ENCODE peak calls at places on chromosomes 12 and 14, in six cellular contexts. J, L, V, B, M and A are unnamed samples.

GRCh38 chr12:104632724-104633181 is 176.0 kb downstream of the CHST11 start:
- ATAC-seq in J (no peak), L (no peak), V (no peak), B (no peak), M (no peak), A (no peak)

GRCh38 chr12:124861898-124862676 is 1.6 kb downstream of the SCARB1 start:
- ATAC-seq in J (no peak), L (peak; percentile 56), V (no peak), B (no peak), M (no peak), A (no peak)

GRCh38 chr14:101230161-101230850 is 326.8 kb upstream of the RTL1 start:
- ATAC-seq in J (peak; percentile 26), L (no peak), V (no peak), B (no peak), M (no peak), A (no peak)

GRCh38 chr12:43038991-43039390 is 449.4 kb upstream of the PRICKLE1 start:
- ATAC-seq in J (no peak), L (no peak), V (no peak), B (no peak), M (no peak), A (no peak)

GRCh38 chr12:86660488-86661171 is 404.4 kb upstream of the MGAT4C start:
- ATAC-seq in J (peak; percentile 61), L (no peak), V (no peak), B (no peak), M (no peak), A (no peak)

GRCh38 chr12:98235301-98235700 is 280.1 kb upstream of the TMPO start:
- ATAC-seq in J (no peak), L (no peak), V (no peak), B (no peak), M (no peak), A (no peak)

GRCh38 chr14:68820119-68820518 is 27.3 kb upstream of the ZFP36L1 start:
- ATAC-seq in J (no peak), L (no peak), V (no peak), B (no peak), M (no peak), A (no peak)

GRCh38 chr14:74985028-74985310 is 17.8 kb upstream of the EIF2B2 start:
- ATAC-seq in J (no peak), L (no peak), V (no peak), B (peak; percentile 13), M (peak; percentile 29), A (no peak)

GRCh38 chr14:69667938-69668336 is 56.5 kb downstream of the SUSD6 start:
- ATAC-seq in J (no peak), L (peak; percentile 65), V (no peak), B (no peak), M (no peak), A (no peak)

GRCh38 chr12:56589783-56590182 is 40.3 kb downstream of the BAZ2A start:
- ATAC-seq in J (no peak), L (no peak), V (no peak), B (no peak), M (no peak), A (no peak)

GRCh38 chr12:62613092-62613491 is 146.5 kb downstream of the MON2 start:
- ATAC-seq in J (no peak), L (no peak), V (no peak), B (no peak), M (no peak), A (no peak)

GRCh38 chr12:15322164-15323054 is at the start of gene PTPRO:
- ATAC-seq in J (no peak), L (no peak), V (peak; percentile 48), B (peak; percentile 91), M (peak; percentile 95), A (no peak)

GRCh38 chr12:106255952-106256351 is 8.1 kb upstream of the CKAP4 start:
- ATAC-seq in J (no peak), L (no peak), V (no peak), B (no peak), M (no peak), A (no peak)

GRCh38 chr12:68031881-68032739 is 42.9 kb downstream of the IFNG-AS1 start:
- ATAC-seq in J (no peak), L (no peak), V (no peak), B (no peak), M (no peak), A (no peak)

GRCh38 chr14:105165134-105165704 is 3.4 kb downstream of the JAG2 start:
- ATAC-seq in J (peak; percentile 23), L (peak; percentile 27), V (no peak), B (no peak), M (peak; percentile 15), A (no peak)

GRCh38 chr12:51323966-51324895 is at the start of gene BIN2:
- ATAC-seq in J (no peak), L (peak; percentile 85), V (no peak), B (no peak), M (no peak), A (peak; percentile 40)

GRCh38 chr14:63773504-63773903 is 45.6 kb upstream of the SGPP1 start:
- ATAC-seq in J (no peak), L (peak; percentile 50), V (no peak), B (no peak), M (no peak), A (no peak)

GRCh38 chr12:123057505-123058265 is 77.2 kb downstream of the ARL6IP4 start:
- ATAC-seq in J (no peak), L (no peak), V (no peak), B (no peak), M (no peak), A (no peak)

GRCh38 chr12:130331146-130331545 is 6.5 kb upstream of the PIWIL1 start:
- ATAC-seq in J (no peak), L (no peak), V (no peak), B (no peak), M (no peak), A (no peak)

GRCh38 chr12:113262710-113263109 is 41.4 kb downstream of the TPCN1 start:
- ATAC-seq in J (no peak), L (no peak), V (no peak), B (no peak), M (no peak), A (peak; percentile 17)

GRCh38 chr12:3458041-3458440 is 33.0 kb upstream of the PRMT8 start:
- ATAC-seq in J (peak; percentile 50), L (no peak), V (no peak), B (no peak), M (no peak), A (no peak)

DNA sequence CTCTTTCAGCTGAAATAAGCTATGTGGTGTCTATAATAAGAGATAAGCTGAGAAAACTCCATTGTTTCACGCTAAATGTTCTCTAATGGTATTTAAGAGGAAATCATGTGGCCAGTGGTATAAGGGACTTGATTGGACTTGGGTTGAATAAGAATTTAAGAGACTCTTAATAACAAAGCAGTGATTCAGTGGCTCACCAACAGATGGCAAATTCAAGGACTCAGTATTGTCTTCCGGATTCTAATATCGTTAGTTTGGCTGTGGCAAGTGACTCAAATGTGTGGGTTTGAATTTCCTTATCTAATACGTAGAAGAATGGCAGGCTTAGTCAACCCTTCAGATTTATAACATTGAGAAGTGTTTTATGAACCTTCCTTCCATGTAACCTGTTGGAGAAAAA is 49.1 kb upstream of the KCNH3 start:
- ATAC-seq in J (peak; percentile 48), L (no peak), V (no peak), B (peak; percentile 61), M (no peak), A (no peak)
- TF ChIP-seq POLR2AphosphoS5 in J (no peak), L (no peak), V (no peak), B (no peak), M (no peak), A (no peak)

GRCh38 chr12:6612652-6613014 is 5.5 kb upstream of the CHD4 start:
- ATAC-seq in J (peak; percentile 2), L (no peak), V (no peak), B (no peak), M (no peak), A (no peak)

GRCh38 chr12:6612247-6612646 is 5.1 kb upstream of the CHD4 start:
- ATAC-seq in J (no peak), L (no peak), V (no peak), B (no peak), M (no peak), A (no peak)

GRCh38 chr12:6613015-6613775 is 6.0 kb upstream of the CHD4 start:
- ATAC-seq in J (peak; percentile 26), L (peak; percentile 19), V (no peak), B (peak; percentile 7), M (peak; percentile 7), A (peak; percentile 50)

GRCh38 chr12:6614513-6615177 is 7.5 kb upstream of the CHD4 start:
- ATAC-seq in J (no peak), L (no peak), V (no peak), B (peak; percentile 5), M (no peak), A (no peak)

DNA sequence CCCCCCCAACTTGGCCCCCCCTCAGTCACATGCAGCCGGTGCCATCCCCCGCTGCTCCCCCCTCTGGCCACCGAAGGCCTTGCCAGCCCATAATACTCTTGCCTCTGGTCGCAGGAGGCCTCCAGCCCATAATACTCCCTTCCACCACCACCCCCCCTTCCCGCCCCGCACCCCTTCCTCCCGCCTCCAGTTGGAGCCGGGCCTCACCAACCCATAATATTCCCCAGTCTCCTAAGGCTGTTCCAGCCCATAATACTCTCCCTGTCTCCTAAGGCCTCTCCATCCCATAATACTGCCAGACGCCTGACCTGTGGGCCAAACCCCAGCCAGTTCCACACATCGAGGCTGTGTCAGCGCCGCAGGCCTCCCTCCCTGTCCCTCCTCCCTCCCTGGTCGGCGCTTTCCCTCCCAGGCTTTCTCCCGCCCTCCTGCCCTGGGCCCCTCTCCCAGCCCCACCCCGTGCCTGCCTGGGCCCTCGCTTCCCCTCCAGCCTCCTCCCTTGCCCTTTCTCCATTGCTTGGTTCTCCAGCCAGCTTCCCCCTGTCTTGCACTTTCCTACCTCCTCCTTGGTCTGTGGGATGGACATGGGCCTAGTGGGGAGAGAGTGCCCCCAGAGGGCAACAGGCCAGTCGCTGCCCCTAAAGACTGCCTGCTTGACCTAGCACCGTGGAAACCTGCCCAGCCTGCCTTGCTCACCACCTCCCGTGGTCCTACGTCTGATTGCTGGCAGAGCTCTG is 6.8 kb upstream of the CHD4 start:
- ATAC-seq in J (peak; percentile 74), L (peak; percentile 68), V (peak; percentile 56), B (peak; percentile 78), M (peak; percentile 88), A (peak; percentile 91)
- TF ChIP-seq CTCF in J (peak; percentile 34), L (peak; percentile 17), V (no peak), B (peak; percentile 44), M (peak; percentile 75), A (no peak)

GRCh38 chr12:93896427-93896826 is 219.3 kb downstream of the CRADD start:
- ATAC-seq in J (peak; percentile 80), L (peak; percentile 20), V (peak; percentile 65), B (peak; percentile 74), M (peak; percentile 73), A (no peak)

GRCh38 chr12:93892431-93893210 is 215.4 kb downstream of the CRADD start:
- ATAC-seq in J (no peak), L (no peak), V (no peak), B (peak; percentile 70), M (no peak), A (no peak)

GRCh38 chr12:93895096-93895460 is 217.9 kb downstream of the CRADD start:
- ATAC-seq in J (no peak), L (no peak), V (no peak), B (peak; percentile 15), M (no peak), A (no peak)

GRCh38 chr12:93896962-93897361 is 219.8 kb downstream of the CRADD start:
- ATAC-seq in J (no peak), L (no peak), V (no peak), B (no peak), M (no peak), A (no peak)

GRCh38 chr12:93894391-93895095 is 217.4 kb downstream of the CRADD start:
- ATAC-seq in J (no peak), L (no peak), V (no peak), B (no peak), M (no peak), A (peak; percentile 84)
- TF ChIP-seq POLR2AphosphoS5 in J (no peak), L (no peak), V (no peak), B (no peak), M (no peak), A (peak; percentile 89)

GRCh38 chr14:96256420-96256819 is 410 bp downstream of the BDKRB1 start:
- ATAC-seq in J (no peak), L (no peak), V (no peak), B (no peak), M (no peak), A (peak; percentile 39)
- TF ChIP-seq CTCF in J (no peak), L (no peak), V (no peak), B (no peak), M (no peak), A (peak; percentile 45)